ENCODE peak calls at places on chromosomes 6 and 20, in ten cellular contexts. F is left ventricle myocardium inferior; T is right lobe of liver; J is RPMI7951; A is RPMI8226; H is AG10803; K is GM12878; P is activated T-helper 1 cell treated with anti-CD3 and anti-CD28 coated beads, Interleukin-2, amount 50 U/mL, for 16 hours; V is lung; D is GM04504. M is an unnamed sample.

GRCh38 chr6:15501806-15502450 is 160.9 kb downstream of the DTNBP1 start:
- DNase-seq in F (peak), T (no peak), J (peak), A (no peak), H (peak), K (no peak), P (no peak), V (no peak), D (no peak), M (no peak)

GRCh38 chr6:37048851-37049734 is 43.6 kb downstream of the FGD2 start:
- DNase-seq in F (peak), T (peak), J (peak), A (peak), H (peak), K (peak), P (peak), V (no peak), D (peak), M (peak)

GRCh38 chr6:38566295-38566694 is 73.4 kb downstream of the BTBD9 start:
- DNase-seq in F (no peak), T (no peak), J (no peak), A (no peak), H (no peak), K (no peak), P (no peak), V (no peak), D (no peak), M (no peak)

GRCh38 chr20:24628985-24629384 is 159.6 kb downstream of the SYNDIG1 start:
- DNase-seq in F (no peak), T (no peak), J (no peak), A (no peak), H (no peak), K (no peak), P (no peak), V (no peak), D (no peak), M (no peak)

GRCh38 chr20:41509316-41509715 is 108.9 kb downstream of the CHD6 start:
- DNase-seq in F (no peak), T (no peak), J (no peak), A (no peak), H (no peak), K (no peak), P (no peak), V (no peak), D (no peak), M (no peak)

GRCh38 chr6:158044525-158044888 is 62.8 kb downstream of the SYNJ2 start:
- DNase-seq in F (no peak), T (no peak), J (no peak), A (no peak), H (no peak), K (no peak), P (no peak), V (no peak), D (no peak), M (no peak)

GRCh38 chr6:150072201-150072600 is 3.3 kb upstream of the ULBP3 start:
- DNase-seq in F (no peak), T (no peak), J (peak), A (peak), H (peak), K (no peak), P (no peak), V (peak), D (no peak), M (peak)

GRCh38 chr6:91812596-91813274 is 1225.9 kb upstream of the MAP3K7 start:
- DNase-seq in F (no peak), T (no peak), J (no peak), A (no peak), H (no peak), K (no peak), P (no peak), V (no peak), D (no peak), M (no peak)

GRCh38 chr20:51196991-51197651 is 174.2 kb upstream of the KCNG1 start:
- DNase-seq in F (no peak), T (no peak), J (peak), A (no peak), H (peak), K (no peak), P (no peak), V (no peak), D (no peak), M (no peak)

GRCh38 chr6:107805504-107805903 is 18.6 kb downstream of the SCML4 start:
- DNase-seq in F (no peak), T (no peak), J (no peak), A (no peak), H (no peak), K (no peak), P (no peak), V (no peak), D (no peak), M (no peak)

GRCh38 chr20:23085415-23086055 is 589 bp downstream of the CD93 start:
- DNase-seq in F (no peak), T (no peak), J (no peak), A (no peak), H (no peak), K (no peak), P (no peak), V (no peak), D (no peak), M (no peak)

GRCh38 chr20:36806049-36806448 is 32.5 kb upstream of the DSN1 start:
- DNase-seq in F (no peak), T (no peak), J (no peak), A (no peak), H (no peak), K (no peak), P (no peak), V (no peak), D (no peak), M (no peak)

GRCh38 chr20:49207071-49207470 is 12.1 kb upstream of the DDX27 start:
- DNase-seq in F (no peak), T (no peak), J (no peak), A (peak), H (no peak), K (no peak), P (no peak), V (no peak), D (no peak), M (no peak)

GRCh38 chr20:3687655-3688054 is 5.8 kb upstream of the ADAM33 start:
- DNase-seq in F (no peak), T (no peak), J (peak), A (no peak), H (peak), K (no peak), P (no peak), V (no peak), D (no peak), M (no peak)

GRCh38 chr6:158813032-158813431 is 6.1 kb downstream of the EZR start:
- DNase-seq in F (no peak), T (no peak), J (no peak), A (no peak), H (no peak), K (no peak), P (no peak), V (no peak), D (no peak), M (no peak)

GRCh38 chr6:111381126-111381525 is 101.9 kb downstream of the REV3L start:
- DNase-seq in F (no peak), T (no peak), J (no peak), A (no peak), H (no peak), K (no peak), P (no peak), V (no peak), D (no peak), M (no peak)

GRCh38 chr20:25040438-25040831 is 17.5 kb downstream of the ACSS1 start:
- DNase-seq in F (no peak), T (peak), J (no peak), A (no peak), H (peak), K (no peak), P (no peak), V (peak), D (no peak), M (peak)

GRCh38 chr20:51142448-51142847 is 119.5 kb upstream of the KCNG1 start:
- DNase-seq in F (no peak), T (no peak), J (no peak), A (no peak), H (no peak), K (no peak), P (no peak), V (no peak), D (no peak), M (no peak)

GRCh38 chr6:136968831-136969230 is 46.7 kb downstream of the SLC35D3 start:
- DNase-seq in F (peak), T (no peak), J (no peak), A (no peak), H (no peak), K (no peak), P (no peak), V (no peak), D (no peak), M (peak)

GRCh38 chr6:35310265-35310831 is 12.7 kb downstream of the DEF6 start:
- DNase-seq in F (no peak), T (no peak), J (no peak), A (no peak), H (no peak), K (no peak), P (no peak), V (no peak), D (no peak), M (no peak)

GRCh38 chr20:43409041-43409913 is 48.4 kb upstream of the SRSF6 start:
- DNase-seq in F (no peak), T (no peak), J (peak), A (peak), H (peak), K (peak), P (no peak), V (no peak), D (peak), M (no peak)

GRCh38 chr20:4135385-4136077 is 120.2 kb upstream of the RNF24 start:
- DNase-seq in F (no peak), T (no peak), J (peak), A (no peak), H (peak), K (no peak), P (no peak), V (peak), D (peak), M (peak)

GRCh38 chr6:90936286-90936685 is 349.4 kb upstream of the MAP3K7 start:
- DNase-seq in F (no peak), T (no peak), J (no peak), A (no peak), H (no peak), K (no peak), P (no peak), V (no peak), D (no peak), M (no peak)

GRCh38 chr20:2237059-2237458 is 58.7 kb upstream of the TGM3 start:
- DNase-seq in F (no peak), T (peak), J (peak), A (peak), H (peak), K (no peak), P (no peak), V (no peak), D (peak), M (peak)

GRCh38 chr6:158377866-158378265 is 65.6 kb downstream of the TULP4 start:
- DNase-seq in F (no peak), T (no peak), J (no peak), A (no peak), H (peak), K (no peak), P (no peak), V (no peak), D (no peak), M (no peak)

GRCh38 chr6:49528571-49528970 is 21.9 kb upstream of the C6orf141 start:
- DNase-seq in F (no peak), T (no peak), J (no peak), A (no peak), H (no peak), K (no peak), P (no peak), V (no peak), D (no peak), M (no peak)

GRCh38 chr20:61450549-61450948 is 198.5 kb downstream of the CDH4 start:
- DNase-seq in F (no peak), T (no peak), J (no peak), A (no peak), H (no peak), K (no peak), P (no peak), V (no peak), D (no peak), M (no peak)

GRCh38 chr6:4225207-4225872 is 90.0 kb upstream of the ECI2 start:
- DNase-seq in F (no peak), T (no peak), J (no peak), A (no peak), H (peak), K (no peak), P (no peak), V (no peak), D (no peak), M (no peak)